ENCODE peak calls at places on chromosomes 3 and 15, in six cellular contexts. A, W, H, C, R and P are unnamed samples.

GRCh38 chr3:172194702-172195392 is 155.5 kb downstream of the FNDC3B start:
- DNase-seq in A (no peak), W (no peak), H (peak), C (no peak), R (no peak), P (no peak)

GRCh38 chr3:187807086-187807862 is 62.0 kb upstream of the BCL6 start:
- DNase-seq in A (no peak), W (peak), H (no peak), C (no peak), R (no peak), P (no peak)

GRCh38 chr3:146092230-146092629 is 68.8 kb downstream of the PLOD2 start:
- DNase-seq in A (no peak), W (no peak), H (no peak), C (no peak), R (no peak), P (no peak)

GRCh38 chr15:28888900-28889299 is 3.1 kb downstream of the APBA2 start:
- DNase-seq in A (no peak), W (no peak), H (no peak), C (no peak), R (no peak), P (no peak)

GRCh38 chr15:32840481-32841245 is 122.9 kb downstream of the GREM1 start:
- DNase-seq in A (no peak), W (no peak), H (peak), C (no peak), R (no peak), P (no peak)

GRCh38 chr15:32733276-32733675 is 15.5 kb downstream of the GREM1 start:
- DNase-seq in A (no peak), W (no peak), H (no peak), C (no peak), R (no peak), P (no peak)

GRCh38 chr3:1469687-1470086 is 376.9 kb downstream of the CNTN6 start:
- DNase-seq in A (no peak), W (no peak), H (no peak), C (no peak), R (no peak), P (no peak)

GRCh38 chr15:100338247-100338646 is 3.5 kb downstream of the ADAMTS17 start:
- DNase-seq in A (no peak), W (no peak), H (no peak), C (no peak), R (no peak), P (no peak)

GRCh38 chr3:117409701-117410459 is 700.3 kb downstream of the TUSC7 start:
- DNase-seq in A (no peak), W (no peak), H (no peak), C (no peak), R (no peak), P (no peak)

GRCh38 chr3:170764017-170764416 is 106.0 kb downstream of the RPL22L1 start:
- DNase-seq in A (no peak), W (no peak), H (no peak), C (no peak), R (no peak), P (no peak)

GRCh38 chr15:80982205-80982604 is 7.4 kb downstream of the MESD start:
- DNase-seq in A (no peak), W (no peak), H (no peak), C (no peak), R (no peak), P (no peak)

GRCh38 chr3:76442374-76442915 is 597.5 kb upstream of the ROBO2 start:
- DNase-seq in A (no peak), W (no peak), H (no peak), C (no peak), R (no peak), P (no peak)

GRCh38 chr3:183342824-183343223 is 85.6 kb downstream of the MCF2L2 start:
- DNase-seq in A (no peak), W (no peak), H (no peak), C (no peak), R (no peak), P (no peak)

GRCh38 chr3:56339671-56340070 is 128.6 kb downstream of the ERC2 start:
- DNase-seq in A (no peak), W (no peak), H (no peak), C (no peak), R (no peak), P (no peak)

GRCh38 chr3:142801746-142802145 is 77.9 kb downstream of the TRPC1 start:
- DNase-seq in A (no peak), W (no peak), H (no peak), C (no peak), R (no peak), P (no peak)

GRCh38 chr3:32856355-32856889 is 38.6 kb downstream of the TRIM71 start:
- DNase-seq in A (no peak), W (no peak), H (no peak), C (no peak), R (no peak), P (no peak)

GRCh38 chr3:123046262-123046873 is 18.8 kb upstream of the SEMA5B start:
- DNase-seq in A (no peak), W (no peak), H (no peak), C (no peak), R (no peak), P (no peak)

GRCh38 chr15:24943361-24943760 is 11.4 kb upstream of the SNRPN start:
- DNase-seq in A (no peak), W (no peak), H (no peak), C (no peak), R (no peak), P (no peak)

GRCh38 chr3:8625991-8626390 is 18.6 kb downstream of the SSUH2 start:
- DNase-seq in A (no peak), W (no peak), H (no peak), C (no peak), R (no peak), P (no peak)

GRCh38 chr3:113685956-113686721 is 10.3 kb downstream of the USF3 start:
- DNase-seq in A (no peak), W (no peak), H (no peak), C (no peak), R (no peak), P (no peak)

GRCh38 chr3:157502916-157503620 is at the start of gene VEPH1:
- DNase-seq in A (no peak), W (no peak), H (peak), C (peak), R (no peak), P (no peak)